ENCODE peak calls at places on chromosomes 4 and X, in nine cellular contexts. F, M, Q, G, X, E, R, O and L are unnamed samples. For H3K9me3, the result is how much of the 10 kb centered on the place peaks cover.

GRCh38 chr4:90071289-90072235 is 55.6 kb upstream of the CCSER1 start:
- DNase-seq in G (no peak), R (no peak), M (no peak), Q (no peak), X (no peak), E (no peak), F (no peak), O (no peak), L (no peak)

GRCh38 chr4:31146366-31146765 is 426.2 kb downstream of the PCDH7 start:
- DNase-seq in M (no peak), R (peak), Q (no peak), E (no peak), X (no peak), G (no peak), O (no peak), F (no peak), L (no peak)

GRCh38 chr4:54332577-54332976 is 103.5 kb downstream of the PDGFRA start:
- DNase-seq in F (no peak), X (no peak), R (no peak), E (no peak), O (no peak), G (no peak), M (no peak), Q (no peak), L (no peak)

GRCh38 chr4:123495530-123495929 is 98.9 kb downstream of the SPRY1 start:
- DNase-seq in Q (no peak), F (no peak), G (no peak), M (no peak), X (no peak), E (peak), R (no peak), O (no peak), L (no peak)

GRCh38 chr4:145034727-145035211 is 63.2 kb downstream of the ANAPC10 start:
- DNase-seq in M (peak), Q (no peak), X (no peak), E (peak), R (peak), O (no peak), G (no peak), F (no peak), L (no peak)

GRCh38 chr4:47032405-47033106 is 1.2 kb downstream of the GABRB1 start:
- DNase-seq in E (peak), F (peak), R (peak), Q (peak), O (no peak), G (peak), X (peak), M (peak), L (peak)

GRCh38 chr4:179893967-179894590 is 2349.1 kb upstream of the TENM3 start:
- DNase-seq in G (no peak), Q (no peak), O (no peak), E (no peak), M (no peak), F (no peak), R (peak), X (no peak), L (no peak)

GRCh38 chr4:168631241-168632151 is 134.6 kb downstream of the PALLD start:
- DNase-seq in E (peak), M (peak), O (peak), Q (peak), X (peak), F (peak), G (peak), R (peak), L (peak)

GRCh38 chr4:151922306-151922705 is 161.5 kb upstream of the GATB start:
- DNase-seq in Q (no peak), R (peak), X (no peak), E (no peak), G (no peak), F (no peak), O (no peak), M (no peak), L (no peak)

GRCh38 chr4:41658106-41658505 is 90.4 kb downstream of the PHOX2B start:
- DNase-seq in O (no peak), Q (no peak), E (no peak), F (no peak), R (no peak), M (no peak), X (no peak), G (no peak), L (no peak)

GRCh38 chr4:47410271-47410670 is 53.2 kb downstream of the COMMD8 start:
- DNase-seq in O (no peak), G (no peak), F (no peak), X (no peak), E (no peak), R (no peak), Q (no peak), M (no peak), L (no peak)

GRCh38 chrX:20506739-20507138 is 240.0 kb upstream of the RPS6KA3 start:
- DNase-seq in E (no peak), O (no peak), Q (no peak), M (no peak), R (no peak), X (no peak), G (no peak), F (no peak), L (no peak)

GRCh38 chrX:98398542-98398941 is 1514.8 kb downstream of the RPA4 start:
- DNase-seq in F (no peak), R (no peak), M (no peak), E (no peak), X (no peak), G (no peak), O (no peak), Q (no peak), L (no peak)

GRCh38 chrX:120111611-120112010 is 4.1 kb downstream of the RHOXF1 start:
- DNase-seq in O (no peak), M (no peak), F (no peak), R (no peak), X (no peak), G (no peak), Q (no peak), E (no peak), L (no peak)

GRCh38 chr4:82677327-82677726 is 115.5 kb upstream of the TMEM150C start:
- DNase-seq in O (no peak), M (no peak), F (peak), E (no peak), X (no peak), R (no peak), Q (no peak), G (no peak), L (no peak)

GRCh38 chr4:163161536-163162205 is 5.0 kb downstream of the NAF1 start:
- DNase-seq in E (no peak), Q (peak), G (no peak), O (no peak), R (peak), X (no peak), F (no peak), M (no peak), L (no peak)

GRCh38 chr4:163587867-163588266 is 93.4 kb downstream of the TMA16 start:
- DNase-seq in F (no peak), X (no peak), M (peak), G (no peak), O (no peak), Q (no peak), E (no peak), R (no peak), L (no peak)

GRCh38 chr4:153747406-153747805 is 12.4 kb downstream of the RNF175 start:
- DNase-seq in R (no peak), F (no peak), M (no peak), X (no peak), Q (no peak), E (no peak), G (no peak), O (no peak), L (no peak)

GRCh38 chrX:12115377-12115776 is 22.9 kb upstream of the FRMPD4 start:
- DNase-seq in R (no peak), X (no peak), M (peak), F (no peak), O (no peak), Q (peak), E (no peak), G (no peak), L (no peak)

GRCh38 chr4:43567644-43568043 is 675.1 kb downstream of the GRXCR1 start:
- DNase-seq in R (no peak), G (no peak), F (no peak), M (no peak), X (no peak), E (no peak), O (no peak), Q (no peak), L (no peak)

GRCh38 chr4:2850966-2851782 is 7.5 kb downstream of the ADD1 start:
- DNase-seq in R (peak), F (no peak), E (no peak), O (no peak), X (no peak), G (no peak), Q (no peak), M (no peak), L (no peak)

GRCh38 chrX:38879631-38880220 is 78.5 kb downstream of the MID1IP1 start:
- DNase-seq in X (no peak), F (no peak), O (no peak), Q (no peak), G (no peak), R (no peak), M (no peak), E (peak), L (no peak)
- H3K27ac ChIP-seq in X (no peak), F (no peak), O (no peak), Q (no peak), G (no peak), R (no peak), M (no peak), E (peak), L (no peak)

DNA sequence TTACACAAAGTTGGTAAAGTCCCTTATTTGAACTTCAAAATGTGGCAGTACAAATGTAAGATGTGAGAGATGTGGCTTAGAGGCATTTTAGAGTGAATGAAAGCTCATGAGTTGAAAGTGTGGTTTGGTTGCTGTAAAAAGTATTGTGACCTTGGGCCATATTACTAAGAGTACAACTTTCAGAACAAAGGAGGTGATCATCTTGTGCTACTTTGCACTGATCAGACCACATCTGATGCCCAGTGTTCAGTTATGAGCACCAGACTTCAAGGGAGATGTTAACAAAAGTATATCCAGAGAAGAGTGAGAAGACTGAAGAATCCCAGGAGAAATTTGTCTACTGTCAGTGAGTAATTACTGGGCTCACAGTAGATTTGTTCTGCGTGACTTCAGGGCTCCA is 30.2 kb downstream of the NLGN3 start:
- DNase-seq in F (no peak), G (no peak), M (no peak), E (no peak), Q (no peak), R (no peak), X (no peak), O (no peak), L (no peak)
- H3K9me3 ChIP-seq in F (under half), G (under half), M (under half), E (under half), Q (under half), R (under half), X (under half), O (under half), L (under half)

GRCh38 chr4:128358903-128359260 is 71.3 kb upstream of the PGRMC2 start:
- DNase-seq in E (no peak), G (no peak), M (no peak), F (no peak), O (no peak), Q (no peak), X (no peak), R (no peak), L (no peak)
- H3K4me3 ChIP-seq in E (peak), G (no peak), M (no peak), F (no peak), O (no peak), Q (no peak), X (no peak), R (no peak), L (no peak)

DNA sequence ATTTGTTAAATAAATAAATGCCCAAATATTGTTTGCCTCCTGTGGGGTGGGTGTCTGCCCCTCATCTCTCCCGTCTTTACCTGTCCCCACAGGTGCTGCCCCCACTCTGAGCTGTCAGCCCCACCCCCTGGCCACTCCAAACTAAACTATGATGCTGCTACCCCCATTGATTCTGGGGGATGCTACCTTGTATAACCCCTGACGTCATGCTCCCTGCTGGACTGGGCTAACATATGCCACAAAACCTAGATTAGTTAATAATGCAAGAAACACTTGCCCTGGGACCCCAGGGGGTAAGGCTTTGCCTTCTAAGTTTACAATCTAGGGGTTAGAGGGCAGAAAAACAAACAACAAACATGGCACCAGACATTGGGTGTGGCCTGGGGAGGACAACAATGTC is 58.6 kb downstream of the MSX1 start:
- DNase-seq in M (no peak), R (no peak), F (no peak), E (no peak), O (no peak), X (no peak), Q (no peak), G (no peak), L (no peak)
- H3K27ac ChIP-seq in M (no peak), R (no peak), F (no peak), E (no peak), O (no peak), X (no peak), Q (no peak), G (no peak), L (no peak)

DNA sequence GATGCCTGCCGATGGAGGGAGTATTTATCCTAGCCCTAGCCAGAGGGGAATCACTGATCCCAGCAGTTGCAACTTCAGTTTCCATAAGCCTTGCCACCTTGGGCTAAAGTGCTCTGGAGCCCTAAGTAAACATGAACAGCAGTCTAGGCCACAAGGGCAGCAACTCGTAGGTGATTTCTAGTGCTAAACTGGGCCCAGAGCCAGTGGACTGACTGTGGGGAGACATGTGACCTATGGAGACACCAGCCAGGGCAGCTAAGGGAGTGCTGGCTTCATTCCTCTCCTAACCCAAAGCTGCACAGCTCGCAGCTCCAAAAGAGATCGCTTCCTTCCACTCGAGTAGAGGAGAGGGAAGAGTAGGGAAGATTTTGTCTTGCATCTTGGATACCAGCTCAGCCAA is 120.8 kb upstream of the MAGEA10 start:
- DNase-seq in F (no peak), E (no peak), O (no peak), M (no peak), G (no peak), R (no peak), Q (no peak), X (no peak), L (no peak)
- H3K9me3 ChIP-seq in F (under half), E (under half), O (under half), M (under half), G (under half), R (under half), Q (under half), X (under half), L (under half)

GRCh38 chr4:173489514-173489913 is 40.5 kb downstream of the HAND2 start:
- DNase-seq in G (no peak), R (peak), Q (no peak), O (no peak), X (no peak), E (no peak), F (no peak), M (no peak), L (no peak)

GRCh38 chr4:173488656-173489055 is 41.4 kb downstream of the HAND2 start:
- DNase-seq in G (no peak), R (no peak), O (no peak), F (no peak), Q (no peak), M (no peak), X (no peak), E (no peak), L (no peak)

GRCh38 chr4:173490817-173491518 is 39.1 kb downstream of the HAND2 start:
- DNase-seq in O (no peak), M (no peak), G (no peak), Q (peak), R (peak), X (no peak), E (no peak), F (no peak), L (no peak)

GRCh38 chr4:173492315-173492714 is 37.7 kb downstream of the HAND2 start:
- DNase-seq in X (no peak), Q (no peak), O (no peak), E (no peak), G (no peak), R (no peak), M (no peak), F (no peak), L (no peak)

DNA sequence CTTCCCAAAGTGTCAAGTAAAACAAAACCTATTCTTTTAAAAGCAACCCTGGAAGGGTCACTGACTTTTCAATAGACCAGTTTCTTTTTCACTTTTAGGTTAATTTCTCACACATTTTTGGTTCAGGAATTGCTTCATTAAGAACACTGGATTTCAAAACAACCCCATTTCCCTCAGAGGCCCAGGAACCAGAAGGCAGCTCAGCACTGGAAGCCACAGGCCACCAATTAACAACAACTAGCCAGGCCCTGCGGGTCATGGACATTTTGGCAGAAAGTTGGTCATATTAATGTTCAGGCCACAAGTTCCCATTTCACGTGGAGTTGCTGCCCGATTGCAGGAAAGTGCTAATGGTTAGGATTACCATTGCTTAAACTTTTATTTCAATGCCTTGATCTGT is 39.8 kb downstream of the HAND2 start:
- DNase-seq in M (no peak), Q (no peak), R (no peak), G (no peak), X (no peak), O (no peak), E (no peak), F (no peak), L (no peak)
- H3K4me3 ChIP-seq in M (no peak), Q (no peak), R (no peak), G (no peak), X (no peak), O (no peak), E (no peak), F (no peak), L (no peak)

GRCh38 chrX:48533165-48533564 is 6.3 kb upstream of the TBC1D25 start:
- DNase-seq in F (no peak), M (no peak), X (no peak), E (no peak), R (no peak), G (no peak), O (no peak), Q (no peak), L (no peak)

GRCh38 chrX:48532201-48532600 is 7.3 kb upstream of the TBC1D25 start:
- DNase-seq in G (no peak), F (no peak), X (no peak), M (no peak), Q (no peak), E (no peak), R (no peak), O (no peak), L (no peak)

GRCh38 chrX:48530736-48531135 is 8.8 kb upstream of the TBC1D25 start:
- DNase-seq in M (no peak), G (no peak), F (no peak), E (no peak), R (peak), X (no peak), Q (no peak), O (no peak), L (no peak)

DNA sequence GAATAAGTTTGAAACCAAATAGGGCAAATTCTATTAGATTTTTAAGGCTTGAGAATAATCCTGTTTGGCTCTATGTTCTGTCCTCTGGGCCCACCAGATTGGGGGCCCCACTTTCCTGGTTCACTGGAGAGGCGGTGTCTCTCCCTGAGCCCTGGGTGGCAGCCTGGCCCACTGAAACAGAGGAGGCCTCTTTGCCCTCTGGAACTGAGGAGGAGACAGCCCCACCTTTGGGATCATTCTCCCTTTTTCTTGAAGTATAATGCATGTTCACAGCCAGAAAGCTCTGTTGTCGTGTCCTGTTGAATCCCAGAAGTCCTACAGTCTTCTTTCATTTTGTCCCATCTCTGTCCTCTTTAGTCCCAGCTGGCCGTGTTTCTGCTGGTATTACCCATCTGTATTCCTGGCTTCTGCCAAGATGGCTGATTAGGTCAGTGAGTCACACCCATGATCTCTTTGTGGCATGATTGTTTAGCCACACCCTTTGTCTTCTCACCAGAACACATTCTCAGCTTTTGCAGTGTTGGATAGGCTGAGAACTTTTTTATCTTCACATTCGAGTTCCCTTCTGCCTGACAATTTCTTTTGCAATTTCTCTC is 8.1 kb upstream of the TBC1D25 start:
- DNase-seq in F (no peak), M (no peak), O (no peak), E (no peak), G (no peak), X (no peak), R (peak), Q (no peak), L (no peak)
- H3K27ac ChIP-seq in F (peak), M (no peak), O (peak), E (peak), G (no peak), X (no peak), R (peak), Q (peak), L (no peak)